ENCODE peak calls at places on chromosome 4, in five cellular contexts. W is IMR-90, C is AG09309, R is suprapubic skin, T is fibroblast of pulmonary artery. P is an unnamed sample.

GRCh38 chr4:60865238-60865637 is 334.9 kb upstream of the ADGRL3 start:
- DNase-seq in T (peak), C (no peak), W (no peak), R (no peak), P (no peak)

GRCh38 chr4:42490015-42490414 is 92.7 kb downstream of the SHISA3 start:
- DNase-seq in T (no peak), W (no peak), C (no peak), R (no peak), P (no peak)

GRCh38 chr4:52659722-52660261 is 691 bp upstream of the USP46 start:
- DNase-seq in T (peak), R (peak), W (no peak), C (no peak), P (peak)

GRCh38 chr4:87633239-87633638 is 16.8 kb upstream of the DMP1 start:
- DNase-seq in R (no peak), C (peak), T (peak), W (peak), P (peak)

GRCh38 chr4:6465985-6466384 is 6.4 kb downstream of the PPP2R2C start:
- DNase-seq in C (no peak), T (no peak), R (no peak), W (no peak), P (no peak)

GRCh38 chr4:136861081-136861480 is 671.2 kb downstream of the PCDH18 start:
- DNase-seq in T (peak), R (no peak), C (no peak), W (peak), P (no peak)

GRCh38 chr4:70192895-70193294 is 2.6 kb upstream of the ODAM start:
- DNase-seq in R (no peak), C (no peak), W (no peak), T (no peak), P (no peak)

GRCh38 chr4:102546635-102547034 is 45.5 kb downstream of the NFKB1 start:
- DNase-seq in C (no peak), W (no peak), R (no peak), T (no peak), P (no peak)

GRCh38 chr4:16969696-16970135 is 71.3 kb upstream of the LDB2 start:
- DNase-seq in R (no peak), W (peak), C (no peak), T (peak), P (peak)

GRCh38 chr4:20195071-20195885 is 56.4 kb upstream of the SLIT2 start:
- DNase-seq in R (no peak), C (no peak), W (peak), T (peak), P (no peak)

GRCh38 chr4:159855731-159856130 is 752.9 kb downstream of the RAPGEF2 start:
- DNase-seq in C (no peak), R (no peak), W (no peak), T (no peak), P (no peak)

DNA sequence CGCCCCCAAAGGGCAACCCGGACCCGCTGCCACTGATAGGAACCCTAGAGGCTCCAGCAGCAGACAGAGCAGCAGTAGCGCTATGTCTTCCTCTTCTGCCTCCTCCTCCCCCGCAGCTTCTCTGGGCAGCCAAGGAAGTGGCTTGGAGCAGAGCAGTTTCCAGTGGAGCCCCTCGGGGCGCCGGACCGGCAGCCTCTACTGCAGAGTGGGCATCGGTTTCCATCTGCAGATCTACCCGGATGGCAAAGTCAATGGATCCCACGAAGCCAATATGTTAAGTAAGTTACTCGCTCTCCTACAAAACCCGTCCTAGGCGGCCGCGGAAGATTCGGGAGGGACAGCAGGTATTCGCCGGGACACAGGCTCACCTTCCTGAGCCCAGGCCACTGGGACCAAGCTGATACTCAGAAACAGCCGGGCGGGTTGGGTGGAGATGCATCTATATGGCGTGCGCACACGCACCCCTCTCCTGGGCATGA is 477 bp downstream of the FGF5 start:
- DNase-seq in C (no peak), T (peak), W (peak), R (no peak), P (peak)
- TF ChIP-seq CTCF in C (no peak), T (no peak), W (no peak), R (no peak), P (no peak)

GRCh38 chr4:167234388-167234881 is at the start of gene SPOCK3:
- DNase-seq in C (no peak), W (no peak), T (peak), R (no peak), P (peak)
- H3K4me3 ChIP-seq in C (peak), W (peak), T (peak), R (peak), P (peak)

DNA sequence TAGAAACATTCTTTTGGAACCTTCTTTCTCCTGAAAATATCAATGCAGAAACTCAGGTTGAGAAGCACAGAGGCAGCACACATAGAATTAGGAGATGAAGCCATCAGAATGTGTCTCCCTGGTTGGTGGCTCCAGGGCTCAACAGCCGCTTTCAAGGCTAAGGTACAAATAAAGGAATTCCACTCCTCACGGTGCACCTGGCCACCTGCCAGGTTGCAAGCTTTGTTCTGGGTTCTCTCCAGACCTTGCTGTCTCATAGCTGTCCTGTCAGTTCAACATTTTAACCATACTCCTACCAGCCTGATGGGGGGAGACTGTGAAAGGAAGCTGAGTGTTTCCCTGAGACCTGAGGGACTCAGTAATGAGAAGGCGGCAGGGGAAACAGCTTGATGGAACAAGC is 96.3 kb upstream of the HPF1 start:
- DNase-seq in T (no peak), W (no peak), R (no peak), C (no peak), P (no peak)
- TF ChIP-seq CTCF in T (no peak), W (no peak), R (no peak), C (no peak), P (no peak)

DNA sequence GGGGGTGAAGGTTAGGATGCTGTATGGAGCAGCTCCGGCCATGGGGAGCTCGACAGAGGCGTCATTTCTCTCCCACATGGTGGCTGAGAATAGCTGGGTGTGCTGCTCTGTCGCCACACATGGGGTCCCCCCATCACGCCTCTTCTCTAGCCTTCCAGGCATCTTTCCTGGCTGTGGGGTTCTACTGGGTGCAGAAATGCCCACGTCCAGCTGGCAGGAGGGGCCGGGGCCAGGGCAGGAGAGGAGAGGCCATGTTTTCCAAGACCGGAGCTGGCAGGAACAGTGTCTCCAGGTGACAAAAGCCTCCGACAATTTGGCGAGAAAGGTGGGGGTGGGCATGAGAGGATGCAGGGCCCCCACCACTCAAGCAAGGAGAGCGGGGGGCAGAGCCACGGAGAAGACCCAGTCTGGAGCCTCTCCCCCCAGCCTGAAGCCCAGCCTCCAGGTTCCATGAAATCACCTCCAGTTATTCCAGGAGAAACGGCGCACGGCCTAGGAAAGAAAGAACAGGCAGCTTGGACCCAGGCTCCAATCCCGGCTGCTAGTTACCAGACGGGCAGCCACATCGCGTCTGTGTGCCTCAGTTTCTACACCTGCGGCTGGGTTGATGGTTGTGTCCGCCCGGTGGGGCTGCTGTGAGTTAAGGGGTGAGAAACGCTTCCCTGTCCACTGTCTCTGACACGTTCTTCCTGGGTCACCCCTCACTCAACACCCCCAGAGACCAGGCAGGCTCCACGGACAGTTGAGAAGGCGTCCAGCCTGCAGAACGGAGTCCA is 27.4 kb upstream of the SPON2 start:
- DNase-seq in C (no peak), R (no peak), T (no peak), W (no peak), P (no peak)
- H3K4me3 ChIP-seq in C (no peak), R (no peak), T (peak), W (no peak), P (peak)

GRCh38 chr4:2534904-2535385 is 1.5 kb upstream of the FAM193A start:
- DNase-seq in C (no peak), R (no peak), T (no peak), W (peak), P (no peak)

GRCh38 chr4:2535386-2536192 is 858 bp upstream of the FAM193A start:
- DNase-seq in W (peak), R (peak), C (no peak), T (peak), P (peak)

GRCh38 chr4:2537011-2537830 is 774 bp downstream of the FAM193A start:
- DNase-seq in C (no peak), T (peak), W (peak), R (peak), P (peak)

GRCh38 chr4:2536193-2537010 is at the start of gene FAM193A:
- DNase-seq in T (peak), C (peak), R (peak), W (peak), P (peak)
- TF ChIP-seq CTCF in T (no peak), C (no peak), R (no peak), W (no peak), P (no peak)

DNA sequence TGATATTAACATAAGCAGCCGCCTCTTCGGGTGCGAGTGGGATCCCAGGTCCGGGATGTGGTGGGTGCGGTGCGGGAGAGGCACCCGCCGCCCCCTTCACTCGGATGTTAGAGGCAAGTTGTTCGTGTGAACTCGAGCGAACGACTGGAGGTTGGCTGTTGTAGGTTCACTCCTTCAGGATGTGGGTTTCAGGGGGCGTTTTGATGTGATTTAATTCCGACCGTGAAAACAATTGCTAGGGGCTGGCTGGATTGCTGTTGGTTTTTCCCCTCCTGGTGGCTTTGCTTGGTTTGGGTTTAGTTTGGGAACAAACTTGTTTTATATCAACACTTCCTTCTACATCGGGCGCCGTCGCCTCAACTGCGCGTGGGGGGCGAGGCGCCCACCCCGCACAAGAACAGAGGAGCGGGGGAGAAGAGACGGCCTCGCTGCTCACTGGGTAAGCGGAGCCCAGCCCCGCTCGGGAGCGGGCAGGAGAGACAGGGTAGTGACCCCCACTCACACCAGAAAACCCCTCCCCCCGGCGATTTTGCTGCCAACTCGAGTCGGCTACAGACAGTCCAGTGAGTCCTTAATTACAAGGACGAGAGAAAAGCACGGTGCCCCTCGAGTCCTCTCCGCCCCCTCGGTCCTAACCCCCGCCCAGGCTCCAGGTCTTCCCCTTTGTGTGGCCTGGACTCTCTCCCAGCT is 3.0 kb upstream of the LEF1 start:
- DNase-seq in W (no peak), T (no peak), C (no peak), R (no peak), P (no peak)
- H3K4me3 ChIP-seq in W (no peak), T (no peak), C (no peak), R (peak), P (no peak)

DNA sequence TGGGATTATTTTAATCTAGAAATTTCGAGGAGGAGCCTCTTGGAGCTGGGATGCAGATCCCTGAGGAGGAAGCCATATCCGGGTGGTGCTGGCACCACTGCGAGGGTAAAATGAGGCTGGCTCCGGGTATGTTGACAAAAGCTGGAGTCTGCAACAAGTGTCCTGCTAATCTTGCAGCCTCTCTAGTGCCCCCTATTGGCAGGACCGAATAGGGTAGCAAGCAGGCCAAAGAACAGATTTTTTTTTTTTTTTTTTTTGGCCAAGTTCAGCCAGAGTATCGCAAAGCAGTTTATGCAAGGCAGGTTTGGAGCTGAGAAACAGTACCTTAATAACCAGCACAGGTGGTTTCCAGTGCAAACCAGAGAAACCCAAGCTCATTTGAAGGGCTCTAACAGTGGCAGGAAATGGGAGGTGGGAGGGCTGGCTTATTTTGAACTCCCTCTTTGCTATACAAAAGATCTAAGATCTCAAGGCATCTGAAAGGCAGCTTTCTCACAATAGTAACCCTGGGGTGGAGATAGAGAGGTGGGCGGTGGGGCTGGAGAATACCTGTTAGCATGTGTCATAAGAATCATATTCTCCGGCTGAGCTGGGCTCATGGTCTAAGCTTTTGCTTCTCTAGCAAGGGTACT is 38.2 kb upstream of the OCIAD2 start:
- DNase-seq in T (no peak), R (no peak), C (no peak), W (no peak), P (no peak)
- TF ChIP-seq CTCF in T (peak), R (no peak), C (peak), W (no peak), P (peak)

GRCh38 chr4:152676052-152676854 is 3.5 kb downstream of the TMEM154 start:
- DNase-seq in R (no peak), T (no peak), C (no peak), W (no peak), P (no peak)

GRCh38 chr4:152680988-152681731 is 1.4 kb upstream of the TMEM154 start:
- DNase-seq in C (no peak), T (peak), W (peak), R (no peak), P (peak)

GRCh38 chr4:152679414-152680281 is at the start of gene TMEM154:
- DNase-seq in T (peak), C (no peak), R (peak), W (peak), P (peak)

GRCh38 chr4:152682143-152682542 is 2.3 kb upstream of the TMEM154 start:
- DNase-seq in T (no peak), R (no peak), C (no peak), W (no peak), P (no peak)

GRCh38 chr4:152678841-152679240 is 956 bp downstream of the TMEM154 start:
- DNase-seq in C (no peak), T (no peak), W (no peak), R (no peak), P (no peak)
- H3K4me3 ChIP-seq in C (no peak), T (peak), W (no peak), R (peak), P (peak)

DNA sequence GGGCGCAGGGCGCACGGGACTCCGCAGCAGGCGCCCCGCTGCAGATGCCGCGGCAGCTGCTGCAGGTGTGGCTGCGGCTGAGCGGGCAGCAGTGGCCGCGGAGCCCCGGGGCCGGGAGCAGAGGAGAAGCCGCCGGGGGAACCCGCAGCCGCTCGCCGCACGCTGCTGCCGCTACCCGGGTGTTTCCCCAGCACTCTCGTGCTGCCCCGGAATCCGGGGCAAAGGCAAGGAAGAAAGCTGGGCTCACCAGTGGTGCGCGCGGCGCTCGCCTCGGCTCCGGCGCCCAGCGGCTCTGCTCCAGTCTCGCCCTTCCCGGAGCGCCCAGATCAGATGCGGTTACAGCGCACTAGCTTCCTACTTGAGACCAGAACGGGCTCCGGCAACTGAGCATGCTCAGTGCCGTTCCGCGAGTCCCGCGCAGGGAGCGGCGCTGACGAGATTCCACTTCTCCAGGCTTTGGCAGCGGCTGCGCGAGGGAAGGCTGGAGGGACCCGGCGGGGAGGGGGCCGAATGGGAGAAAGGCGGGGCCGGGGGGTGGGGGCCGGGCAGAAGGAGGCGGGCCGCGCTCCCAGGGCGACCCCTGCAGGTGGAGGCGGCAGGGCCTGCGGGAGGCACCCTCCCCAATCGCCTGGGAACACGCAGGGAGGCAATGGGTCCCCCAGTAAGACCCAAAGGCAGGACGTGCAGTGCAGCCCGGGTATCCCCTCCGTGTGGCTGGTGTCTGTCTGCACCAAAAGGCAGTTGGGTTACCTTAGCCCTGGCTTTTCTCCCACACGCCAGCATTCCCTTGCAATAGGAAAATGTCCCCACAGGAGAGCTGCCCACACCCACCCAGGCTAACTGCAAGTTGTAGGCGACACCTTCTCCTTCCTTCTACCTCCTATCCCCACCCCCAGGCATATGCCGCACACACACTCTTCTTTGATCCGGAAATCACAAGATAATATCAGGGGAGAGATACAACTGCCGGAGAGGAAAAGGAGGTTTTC is at the start of gene APBB2:
- DNase-seq in T (peak), R (peak), C (peak), W (peak), P (peak)
- TF ChIP-seq CTCF in T (peak), R (no peak), C (peak), W (peak), P (peak)

P was measured in fibroblast of villous mesenchyme.